ENCODE peak calls at places on chromosomes 16 and 17, in nine cellular contexts. One of them, this sample, is unnamed.
A peak's percentile ranks its signal among the peaks of the same experiment; 100 is the strongest.

GRCh38 chr17:5516060-5516792 is 29.9 kb downstream of the MIS12 start:
- DNase-seq in psoas muscle: no peak
- DNase-seq in neural crest cell: no peak
- DNase-seq in left lung: no peak
- DNase-seq in progenitor cell of endocrine pancreas: no peak
- DNase-seq in WTC11: no peak
- DNase-seq in type B pancreatic cell: no peak
- DNase-seq in colonic mucosa: no peak
- DNase-seq in dorsolateral prefrontal cortex: no peak
- DNase-seq in this sample: no peak

GRCh38 chr17:82205720-82206508 is 6.7 kb downstream of the CCDC57 start:
- DNase-seq in psoas muscle: peak; percentile 91
- DNase-seq in neural crest cell: peak; percentile 69
- DNase-seq in left lung: peak; percentile 86
- DNase-seq in progenitor cell of endocrine pancreas: peak; percentile 60
- DNase-seq in WTC11: peak; percentile 78
- DNase-seq in type B pancreatic cell: no peak
- DNase-seq in colonic mucosa: peak; percentile 88
- DNase-seq in dorsolateral prefrontal cortex: peak; percentile 88
- DNase-seq in this sample: peak; percentile 78

GRCh38 chr17:39461911-39462641 is 790 bp downstream of the CDK12 start:
- DNase-seq in psoas muscle: peak; percentile 57
- DNase-seq in neural crest cell: peak; percentile 4
- DNase-seq in left lung: peak; percentile 43
- DNase-seq in progenitor cell of endocrine pancreas: no peak
- DNase-seq in WTC11: peak; percentile 9
- DNase-seq in type B pancreatic cell: no peak
- DNase-seq in colonic mucosa: peak; percentile 31
- DNase-seq in dorsolateral prefrontal cortex: peak; percentile 32
- DNase-seq in this sample: peak; percentile 41

GRCh38 chr17:19304209-19304608 is 58.3 kb downstream of the B9D1 start:
- DNase-seq in psoas muscle: peak; percentile 64
- DNase-seq in neural crest cell: no peak
- DNase-seq in left lung: peak; percentile 80
- DNase-seq in progenitor cell of endocrine pancreas: no peak
- DNase-seq in WTC11: no peak
- DNase-seq in type B pancreatic cell: no peak
- DNase-seq in colonic mucosa: peak; percentile 65
- DNase-seq in dorsolateral prefrontal cortex: peak; percentile 59
- DNase-seq in this sample: no peak

GRCh38 chr17:52841971-52842370 is 683.5 kb upstream of the CA10 start:
- DNase-seq in psoas muscle: no peak
- DNase-seq in neural crest cell: no peak
- DNase-seq in left lung: no peak
- DNase-seq in progenitor cell of endocrine pancreas: no peak
- DNase-seq in WTC11: no peak
- DNase-seq in type B pancreatic cell: no peak
- DNase-seq in colonic mucosa: no peak
- DNase-seq in dorsolateral prefrontal cortex: no peak
- DNase-seq in this sample: no peak

GRCh38 chr17:40827746-40828453 is 5.5 kb upstream of the KRT10 start:
- DNase-seq in psoas muscle: no peak
- DNase-seq in neural crest cell: no peak
- DNase-seq in left lung: no peak
- DNase-seq in progenitor cell of endocrine pancreas: no peak
- DNase-seq in WTC11: no peak
- DNase-seq in type B pancreatic cell: no peak
- DNase-seq in colonic mucosa: no peak
- DNase-seq in dorsolateral prefrontal cortex: no peak
- DNase-seq in this sample: no peak

GRCh38 chr16:81686391-81687182 is 92.5 kb upstream of the PLCG2 start:
- DNase-seq in psoas muscle: no peak
- DNase-seq in neural crest cell: no peak
- DNase-seq in left lung: no peak
- DNase-seq in progenitor cell of endocrine pancreas: no peak
- DNase-seq in WTC11: no peak
- DNase-seq in type B pancreatic cell: no peak
- DNase-seq in colonic mucosa: no peak
- DNase-seq in dorsolateral prefrontal cortex: no peak
- DNase-seq in this sample: no peak

GRCh38 chr17:29124931-29125270 is 55.3 kb downstream of the MYO18A start:
- DNase-seq in psoas muscle: peak; percentile 86
- DNase-seq in neural crest cell: no peak
- DNase-seq in left lung: peak; percentile 89
- DNase-seq in progenitor cell of endocrine pancreas: no peak
- DNase-seq in WTC11: no peak
- DNase-seq in type B pancreatic cell: no peak
- DNase-seq in colonic mucosa: peak; percentile 86
- DNase-seq in dorsolateral prefrontal cortex: no peak
- DNase-seq in this sample: no peak

GRCh38 chr16:21227886-21228285 is 5.6 kb upstream of the ANKS4B start:
- DNase-seq in psoas muscle: no peak
- DNase-seq in neural crest cell: no peak
- DNase-seq in left lung: no peak
- DNase-seq in progenitor cell of endocrine pancreas: no peak
- DNase-seq in WTC11: no peak
- DNase-seq in type B pancreatic cell: no peak
- DNase-seq in colonic mucosa: no peak
- DNase-seq in dorsolateral prefrontal cortex: no peak
- DNase-seq in this sample: no peak

GRCh38 chr16:55678061-55678935 is 22.5 kb downstream of the SLC6A2 start:
- DNase-seq in psoas muscle: no peak
- DNase-seq in neural crest cell: no peak
- DNase-seq in left lung: no peak
- DNase-seq in progenitor cell of endocrine pancreas: no peak
- DNase-seq in WTC11: no peak
- DNase-seq in type B pancreatic cell: no peak
- DNase-seq in colonic mucosa: no peak
- DNase-seq in dorsolateral prefrontal cortex: peak; percentile 74
- DNase-seq in this sample: no peak

GRCh38 chr17:45846223-45846622 is 1.5 kb downstream of the SPPL2C start:
- DNase-seq in psoas muscle: no peak
- DNase-seq in neural crest cell: no peak
- DNase-seq in left lung: no peak
- DNase-seq in progenitor cell of endocrine pancreas: no peak
- DNase-seq in WTC11: no peak
- DNase-seq in type B pancreatic cell: no peak
- DNase-seq in colonic mucosa: no peak
- DNase-seq in dorsolateral prefrontal cortex: no peak
- DNase-seq in this sample: no peak

GRCh38 chr16:2335286-2335895 is 5.1 kb downstream of the ABCA3 start:
- DNase-seq in psoas muscle: no peak
- DNase-seq in neural crest cell: no peak
- DNase-seq in left lung: no peak
- DNase-seq in progenitor cell of endocrine pancreas: no peak
- DNase-seq in WTC11: no peak
- DNase-seq in type B pancreatic cell: peak; percentile 42
- DNase-seq in colonic mucosa: peak; percentile 2
- DNase-seq in dorsolateral prefrontal cortex: no peak
- DNase-seq in this sample: no peak

GRCh38 chr16:2331199-2331931 is 9.2 kb downstream of the ABCA3 start:
- DNase-seq in psoas muscle: no peak
- DNase-seq in neural crest cell: no peak
- DNase-seq in left lung: peak; percentile 83
- DNase-seq in progenitor cell of endocrine pancreas: no peak
- DNase-seq in WTC11: no peak
- DNase-seq in type B pancreatic cell: no peak
- DNase-seq in colonic mucosa: no peak
- DNase-seq in dorsolateral prefrontal cortex: no peak
- DNase-seq in this sample: no peak

GRCh38 chr16:2331932-2332267 is 8.6 kb downstream of the ABCA3 start:
- DNase-seq in psoas muscle: no peak
- DNase-seq in neural crest cell: no peak
- DNase-seq in left lung: no peak
- DNase-seq in progenitor cell of endocrine pancreas: no peak
- DNase-seq in WTC11: no peak
- DNase-seq in type B pancreatic cell: no peak
- DNase-seq in colonic mucosa: no peak
- DNase-seq in dorsolateral prefrontal cortex: no peak
- DNase-seq in this sample: no peak

GRCh38 chr16:2333772-2334379 is 6.7 kb downstream of the ABCA3 start:
- DNase-seq in psoas muscle: no peak
- DNase-seq in neural crest cell: no peak
- DNase-seq in left lung: no peak
- DNase-seq in progenitor cell of endocrine pancreas: no peak
- DNase-seq in WTC11: no peak
- DNase-seq in type B pancreatic cell: peak; percentile 39
- DNase-seq in colonic mucosa: no peak
- DNase-seq in dorsolateral prefrontal cortex: no peak
- DNase-seq in this sample: no peak

DNA sequence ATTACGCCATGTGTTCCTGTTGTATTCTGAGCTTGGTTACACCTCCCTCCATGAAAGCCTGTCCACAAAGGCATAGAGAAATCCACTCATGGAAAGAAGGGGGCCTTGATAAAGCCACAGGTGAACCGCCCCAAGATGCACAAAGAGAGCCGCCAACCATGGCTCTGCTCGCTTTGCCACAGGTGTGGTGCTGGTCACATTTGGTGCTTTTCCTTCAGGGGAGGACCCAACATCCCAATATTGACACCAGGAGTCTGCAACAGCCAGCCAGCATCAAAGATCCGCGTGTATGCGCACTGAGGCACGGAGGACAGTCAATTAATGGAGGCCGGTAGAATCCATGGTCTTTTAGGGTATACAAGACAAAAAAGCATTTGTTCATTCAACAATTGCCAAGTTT is 7.3 kb downstream of the ABCA3 start:
- DNase-seq in psoas muscle: no peak
- DNase-seq in neural crest cell: no peak
- DNase-seq in left lung: no peak
- DNase-seq in progenitor cell of endocrine pancreas: no peak
- DNase-seq in WTC11: no peak
- DNase-seq in type B pancreatic cell: peak; percentile 45
- DNase-seq in colonic mucosa: no peak
- DNase-seq in dorsolateral prefrontal cortex: no peak
- DNase-seq in this sample: no peak
- TF ChIP-seq CTCF in psoas muscle: no peak
- TF ChIP-seq CTCF in neural crest cell: no peak
- TF ChIP-seq CTCF in left lung: no peak
- TF ChIP-seq CTCF in progenitor cell of endocrine pancreas: no peak
- TF ChIP-seq CTCF in WTC11: no peak
- TF ChIP-seq CTCF in type B pancreatic cell: no peak
- TF ChIP-seq CTCF in colonic mucosa: no peak
- TF ChIP-seq CTCF in dorsolateral prefrontal cortex: no peak
- TF ChIP-seq CTCF in this sample: no peak

GRCh38 chr17:13734880-13735279 is 133.2 kb upstream of the HS3ST3A1 start:
- DNase-seq in psoas muscle: no peak
- DNase-seq in neural crest cell: no peak
- DNase-seq in left lung: no peak
- DNase-seq in progenitor cell of endocrine pancreas: no peak
- DNase-seq in WTC11: no peak
- DNase-seq in type B pancreatic cell: no peak
- DNase-seq in colonic mucosa: no peak
- DNase-seq in dorsolateral prefrontal cortex: no peak
- DNase-seq in this sample: no peak

GRCh38 chr17:13735861-13736260 is 134.1 kb upstream of the HS3ST3A1 start:
- DNase-seq in psoas muscle: no peak
- DNase-seq in neural crest cell: no peak
- DNase-seq in left lung: no peak
- DNase-seq in progenitor cell of endocrine pancreas: no peak
- DNase-seq in WTC11: no peak
- DNase-seq in type B pancreatic cell: no peak
- DNase-seq in colonic mucosa: no peak
- DNase-seq in dorsolateral prefrontal cortex: no peak
- DNase-seq in this sample: no peak

GRCh38 chr17:13740692-13741091 is 139.0 kb upstream of the HS3ST3A1 start:
- DNase-seq in psoas muscle: no peak
- DNase-seq in neural crest cell: no peak
- DNase-seq in left lung: no peak
- DNase-seq in progenitor cell of endocrine pancreas: no peak
- DNase-seq in WTC11: no peak
- DNase-seq in type B pancreatic cell: no peak
- DNase-seq in colonic mucosa: no peak
- DNase-seq in dorsolateral prefrontal cortex: no peak
- DNase-seq in this sample: no peak

GRCh38 chr17:13736915-13737314 is 135.2 kb upstream of the HS3ST3A1 start:
- DNase-seq in psoas muscle: no peak
- DNase-seq in neural crest cell: no peak
- DNase-seq in left lung: no peak
- DNase-seq in progenitor cell of endocrine pancreas: no peak
- DNase-seq in WTC11: no peak
- DNase-seq in type B pancreatic cell: no peak
- DNase-seq in colonic mucosa: no peak
- DNase-seq in dorsolateral prefrontal cortex: no peak
- DNase-seq in this sample: no peak

GRCh38 chr17:13735444-13735843 is 133.7 kb upstream of the HS3ST3A1 start:
- DNase-seq in psoas muscle: no peak
- DNase-seq in neural crest cell: no peak
- DNase-seq in left lung: no peak
- DNase-seq in progenitor cell of endocrine pancreas: no peak
- DNase-seq in WTC11: peak; percentile 23
- DNase-seq in type B pancreatic cell: no peak
- DNase-seq in colonic mucosa: no peak
- DNase-seq in dorsolateral prefrontal cortex: no peak
- DNase-seq in this sample: no peak
- TF ChIP-seq CTCF in psoas muscle: no peak
- TF ChIP-seq CTCF in neural crest cell: no peak
- TF ChIP-seq CTCF in left lung: no peak
- TF ChIP-seq CTCF in progenitor cell of endocrine pancreas: no peak
- TF ChIP-seq CTCF in WTC11: no peak
- TF ChIP-seq CTCF in type B pancreatic cell: peak; percentile 26
- TF ChIP-seq CTCF in colonic mucosa: no peak
- TF ChIP-seq CTCF in dorsolateral prefrontal cortex: no peak
- TF ChIP-seq CTCF in this sample: no peak

GRCh38 chr17:8574687-8575086 is 55.8 kb downstream of the MYH10 start:
- DNase-seq in psoas muscle: no peak
- DNase-seq in neural crest cell: no peak
- DNase-seq in left lung: no peak
- DNase-seq in progenitor cell of endocrine pancreas: no peak
- DNase-seq in WTC11: no peak
- DNase-seq in type B pancreatic cell: no peak
- DNase-seq in colonic mucosa: no peak
- DNase-seq in dorsolateral prefrontal cortex: no peak
- DNase-seq in this sample: no peak
- TF ChIP-seq CTCF in psoas muscle: peak; percentile 38
- TF ChIP-seq CTCF in neural crest cell: peak; percentile 27
- TF ChIP-seq CTCF in left lung: no peak
- TF ChIP-seq CTCF in progenitor cell of endocrine pancreas: peak; percentile 22
- TF ChIP-seq CTCF in WTC11: no peak
- TF ChIP-seq CTCF in type B pancreatic cell: peak; percentile 44
- TF ChIP-seq CTCF in colonic mucosa: no peak
- TF ChIP-seq CTCF in dorsolateral prefrontal cortex: no peak
- TF ChIP-seq CTCF in this sample: no peak

DNA sequence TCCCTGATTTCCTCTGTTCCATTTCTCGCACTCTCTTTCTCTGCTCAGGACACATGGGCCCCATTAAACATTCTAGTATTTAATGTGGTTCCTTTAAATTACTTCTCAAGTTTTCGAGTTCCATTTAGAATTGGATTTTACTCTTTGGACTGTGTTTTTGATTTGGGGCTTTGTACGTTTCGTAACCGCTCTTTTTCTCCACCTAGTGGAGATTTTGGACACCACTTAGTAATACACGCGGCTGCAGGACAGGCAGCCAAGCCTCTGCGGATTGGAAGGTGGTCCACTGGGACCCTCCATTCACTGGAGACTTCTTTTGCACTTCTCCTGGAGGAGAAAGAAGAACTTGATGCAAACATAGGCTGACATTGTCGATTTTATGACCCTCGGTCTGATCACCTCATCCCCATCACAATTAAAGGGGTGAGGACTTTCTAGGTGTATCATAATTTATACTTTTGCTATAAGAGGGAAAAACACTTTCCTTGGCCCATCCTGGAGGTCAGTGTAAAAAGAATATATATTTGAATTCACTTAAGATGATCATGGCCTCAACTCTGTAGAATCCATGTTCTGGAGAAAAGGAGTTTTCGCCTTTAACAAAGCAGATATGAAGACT is 85.8 kb downstream of the NOG start:
- DNase-seq in psoas muscle: peak; percentile 32
- DNase-seq in neural crest cell: peak; percentile 11
- DNase-seq in left lung: no peak
- DNase-seq in progenitor cell of endocrine pancreas: no peak
- DNase-seq in WTC11: no peak
- DNase-seq in type B pancreatic cell: no peak
- DNase-seq in colonic mucosa: no peak
- DNase-seq in dorsolateral prefrontal cortex: no peak
- DNase-seq in this sample: no peak
- TF ChIP-seq CTCF in psoas muscle: peak; percentile 57
- TF ChIP-seq CTCF in neural crest cell: peak; percentile 78
- TF ChIP-seq CTCF in left lung: peak; percentile 53
- TF ChIP-seq CTCF in progenitor cell of endocrine pancreas: peak; percentile 71
- TF ChIP-seq CTCF in WTC11: peak; percentile 41
- TF ChIP-seq CTCF in type B pancreatic cell: peak; percentile 85
- TF ChIP-seq CTCF in colonic mucosa: peak; percentile 41
- TF ChIP-seq CTCF in dorsolateral prefrontal cortex: peak; percentile 62
- TF ChIP-seq CTCF in this sample: peak; percentile 62

This sample was measured in mesothelial cell of epicardium.